ENCODE peak calls at places on chromosomes 2 and 18, in six cellular contexts. S, B, H, T, G and Z are unnamed samples.

GRCh38 chr2:111173856-111174255 is 53.1 kb downstream of the BCL2L11 start:
- DNase-seq in S (no peak), B (no peak), H (no peak), T (no peak), G (no peak), Z (no peak)

GRCh38 chr2:99728166-99728565 is 238.3 kb upstream of the REV1 start:
- DNase-seq in S (no peak), B (no peak), H (no peak), T (no peak), G (no peak), Z (no peak)

GRCh38 chr2:66897676-66898280 is 462.9 kb downstream of the MEIS1 start:
- DNase-seq in S (no peak), B (no peak), H (no peak), T (no peak), G (no peak), Z (no peak)

GRCh38 chr2:222526480-222527277 is 102.3 kb downstream of the SGPP2 start:
- DNase-seq in S (no peak), B (no peak), H (no peak), T (no peak), G (no peak), Z (no peak)

GRCh38 chr2:28869494-28870145 is 489 bp downstream of the TRMT61B start:
- DNase-seq in S (peak), B (no peak), H (peak), T (no peak), G (peak), Z (no peak)

GRCh38 chr2:39584283-39584972 is 81.3 kb upstream of the TMEM178A start:
- DNase-seq in S (no peak), B (no peak), H (no peak), T (no peak), G (peak), Z (peak)

GRCh38 chr2:239944706-239945551 is 80.2 kb downstream of the NDUFA10 start:
- DNase-seq in S (no peak), B (no peak), H (peak), T (no peak), G (no peak), Z (no peak)

GRCh38 chr2:96832751-96833507 is 10.9 kb downstream of the ANKRD23 start:
- DNase-seq in S (no peak), B (peak), H (no peak), T (no peak), G (peak), Z (no peak)

GRCh38 chr2:37625781-37626548 is 45.5 kb downstream of the CDC42EP3 start:
- DNase-seq in S (no peak), B (no peak), H (peak), T (peak), G (peak), Z (no peak)

GRCh38 chr2:211766689-211767088 is 771.9 kb downstream of the ERBB4 start:
- DNase-seq in S (no peak), B (no peak), H (no peak), T (no peak), G (no peak), Z (no peak)

GRCh38 chr2:40027968-40028367 is 248.9 kb upstream of the THUMPD2 start:
- DNase-seq in S (no peak), B (no peak), H (no peak), T (no peak), G (peak), Z (no peak)

GRCh38 chr2:168118733-168119518 is 128.5 kb downstream of the STK39 start:
- DNase-seq in S (peak), B (peak), H (no peak), T (no peak), G (peak), Z (peak)

GRCh38 chr2:48560546-48561209 is 30.7 kb downstream of the STON1 start:
- DNase-seq in S (peak), B (no peak), H (no peak), T (no peak), G (no peak), Z (no peak)

GRCh38 chr2:135875491-135876065 is 665 bp downstream of the MCM6 start:
- DNase-seq in S (no peak), B (peak), H (peak), T (peak), G (peak), Z (no peak)

GRCh38 chr2:39524756-39525635 is 87.9 kb upstream of the MAP4K3 start:
- DNase-seq in S (peak), B (no peak), H (no peak), T (no peak), G (no peak), Z (no peak)

GRCh38 chr2:223944166-223944703 is 900 bp downstream of the WDFY1 start:
- DNase-seq in S (no peak), B (no peak), H (peak), T (no peak), G (peak), Z (no peak)

GRCh38 chr2:232389327-232389726 is 10.8 kb downstream of the ALPP start:
- DNase-seq in S (no peak), B (peak), H (no peak), T (no peak), G (peak), Z (no peak)

GRCh38 chr18:77072566-77072965 is 60.0 kb downstream of the MBP start:
- DNase-seq in S (no peak), B (no peak), H (no peak), T (no peak), G (no peak), Z (no peak)

GRCh38 chr2:224401641-224402342 is at the start of gene FAM124B:
- DNase-seq in S (peak), B (no peak), H (peak), T (no peak), G (peak), Z (peak)

GRCh38 chr2:26977012-26977411 is 6.6 kb downstream of the MAPRE3 start:
- DNase-seq in S (no peak), B (no peak), H (no peak), T (no peak), G (no peak), Z (peak)

GRCh38 chr2:176140520-176141317 is 10.6 kb upstream of the HOXD4 start:
- DNase-seq in S (peak), B (no peak), H (peak), T (no peak), G (peak), Z (no peak)

GRCh38 chr2:173999272-173999671 is 34.1 kb upstream of the SP3 start:
- DNase-seq in S (peak), B (no peak), H (no peak), T (no peak), G (no peak), Z (no peak)

GRCh38 chr2:15457868-15458267 is 103.3 kb downstream of the NBAS start:
- DNase-seq in S (no peak), B (no peak), H (no peak), T (no peak), G (no peak), Z (no peak)

GRCh38 chr2:70966681-70967080 is 11.7 kb upstream of the ANKRD53 start:
- DNase-seq in S (no peak), B (no peak), H (no peak), T (no peak), G (no peak), Z (no peak)

GRCh38 chr2:218257390-218257981 is 3.3 kb upstream of the GPBAR1 start:
- DNase-seq in S (no peak), B (no peak), H (peak), T (peak), G (no peak), Z (no peak)